ENCODE peak calls at places on chromosomes 5 and 9, in five cellular contexts. O, Y, F, C and I are unnamed samples.
A peak's percentile ranks its signal among the peaks of the same experiment; 100 is the strongest.

GRCh38 chr9:5578018-5578697 is 50.7 kb upstream of the RIC1 start:
- DNase-seq in O (no peak), Y (no peak), F (no peak), C (no peak), I (no peak)

GRCh38 chr5:77499973-77500372 is 7.9 kb upstream of the WDR41 start:
- DNase-seq in O (no peak), Y (no peak), F (no peak), C (no peak), I (no peak)

GRCh38 chr9:112334319-112334828 is 955 bp upstream of the PTBP3 start:
- DNase-seq in O (no peak), Y (no peak), F (no peak), C (peak; percentile 35), I (no peak)

GRCh38 chr9:73050062-73050814 is 97.4 kb upstream of the ALDH1A1 start:
- DNase-seq in O (no peak), Y (no peak), F (no peak), C (no peak), I (no peak)

GRCh38 chr5:76314643-76315042 is 88.4 kb upstream of the IQGAP2 start:
- DNase-seq in O (no peak), Y (no peak), F (no peak), C (peak; percentile 24), I (no peak)

GRCh38 chr9:116726606-116727005 is 39.5 kb downstream of the TRIM32 start:
- DNase-seq in O (no peak), Y (no peak), F (no peak), C (no peak), I (no peak)

GRCh38 chr9:98764351-98764750 is 32.0 kb downstream of the ANKS6 start:
- DNase-seq in O (no peak), Y (no peak), F (no peak), C (no peak), I (no peak)

GRCh38 chr5:109853362-109853761 is 163.6 kb downstream of the MAN2A1 start:
- DNase-seq in O (no peak), Y (no peak), F (no peak), C (no peak), I (no peak)

GRCh38 chr5:78776637-78777036 is 128.1 kb upstream of the LHFPL2 start:
- DNase-seq in O (no peak), Y (no peak), F (no peak), C (peak; percentile 27), I (no peak)

GRCh38 chr9:91159664-91160121 is 202.0 kb downstream of the AUH start:
- DNase-seq in O (no peak), Y (no peak), F (no peak), C (no peak), I (no peak)

GRCh38 chr5:96327728-96328127 is 105.3 kb downstream of the PCSK1 start:
- DNase-seq in O (no peak), Y (no peak), F (no peak), C (no peak), I (no peak)

GRCh38 chr9:127741831-127742434 is 6.8 kb upstream of the TOR2A start:
- DNase-seq in O (peak; percentile 67), Y (no peak), F (peak; percentile 83), C (peak; percentile 37), I (peak; percentile 53)
- TF ChIP-seq SUZ12 in O (no peak), Y (no peak), F (no peak), C (no peak), I (no peak)

GRCh38 chr5:73812457-73812856 is 186.5 kb downstream of the ARHGEF28 start:
- DNase-seq in O (no peak), Y (no peak), F (no peak), C (no peak), I (no peak)

GRCh38 chr5:73816656-73817420 is 190.8 kb downstream of the ARHGEF28 start:
- DNase-seq in O (no peak), Y (no peak), F (no peak), C (no peak), I (no peak)

GRCh38 chr5:73814234-73814846 is 188.3 kb downstream of the ARHGEF28 start:
- DNase-seq in O (no peak), Y (no peak), F (no peak), C (no peak), I (no peak)

GRCh38 chr5:73815631-73816030 is 189.6 kb downstream of the ARHGEF28 start:
- DNase-seq in O (no peak), Y (no peak), F (no peak), C (no peak), I (no peak)

GRCh38 chr5:73812962-73813588 is 187.1 kb downstream of the ARHGEF28 start:
- DNase-seq in O (no peak), Y (no peak), F (no peak), C (peak; percentile 74), I (no peak)
- TF ChIP-seq SUZ12 in O (no peak), Y (no peak), F (no peak), C (no peak), I (no peak)

DNA sequence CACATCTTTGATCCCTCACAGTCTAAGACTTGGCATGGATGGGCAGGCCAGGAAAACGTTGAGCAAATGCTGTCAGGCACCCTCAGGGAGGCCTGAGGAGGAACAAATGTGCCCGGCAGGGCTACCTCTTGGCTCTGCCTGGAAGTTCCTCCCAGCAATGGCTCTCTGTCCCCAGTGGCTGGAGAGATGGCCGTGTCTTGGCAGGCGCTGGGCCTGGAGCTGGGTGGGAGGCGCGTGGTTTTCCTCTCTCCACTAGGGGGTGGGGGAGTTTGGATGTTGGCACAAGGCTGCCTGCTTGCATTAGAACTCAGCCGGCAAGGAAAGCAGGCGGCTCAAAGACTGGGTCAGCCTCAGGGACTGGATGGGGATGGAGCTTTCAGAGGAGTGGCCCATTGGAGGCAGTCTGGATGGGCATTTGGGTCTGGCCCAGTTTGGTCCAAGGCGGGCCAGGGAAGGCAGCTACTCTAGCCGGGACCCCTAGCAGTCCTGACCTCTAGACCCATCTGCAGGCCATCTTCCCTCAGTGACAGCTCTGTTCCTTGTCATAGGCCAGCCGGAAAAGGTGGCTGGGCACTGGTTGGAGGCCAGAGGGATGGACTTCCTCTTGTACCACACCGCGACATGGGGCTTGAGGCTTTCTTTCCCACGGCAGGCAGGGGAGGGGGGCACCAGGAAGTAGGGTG is 68.2 kb upstream of the STC2 start:
- DNase-seq in O (peak; percentile 21), Y (no peak), F (peak; percentile 13), C (peak; percentile 9), I (peak; percentile 59)
- TF ChIP-seq SUZ12 in O (no peak), Y (no peak), F (no peak), C (no peak), I (no peak)

GRCh38 chr5:180333661-180334060 is 19.5 kb downstream of the GFPT2 start:
- DNase-seq in O (no peak), Y (no peak), F (no peak), C (no peak), I (no peak)
- TF ChIP-seq SUZ12 in O (no peak), Y (no peak), F (no peak), C (no peak), I (no peak)

GRCh38 chr5:74540582-74540981 is 99.9 kb downstream of the ENC1 start:
- DNase-seq in O (no peak), Y (no peak), F (peak; percentile 66), C (no peak), I (no peak)

GRCh38 chr5:74539986-74540385 is 100.5 kb downstream of the ENC1 start:
- DNase-seq in O (no peak), Y (no peak), F (no peak), C (no peak), I (no peak)

GRCh38 chr5:74542477-74542876 is 98.1 kb downstream of the ENC1 start:
- DNase-seq in O (no peak), Y (no peak), F (no peak), C (no peak), I (no peak)

GRCh38 chr5:74543162-74543995 is 97.1 kb downstream of the ENC1 start:
- DNase-seq in O (peak; percentile 53), Y (no peak), F (peak; percentile 81), C (no peak), I (peak; percentile 51)

DNA sequence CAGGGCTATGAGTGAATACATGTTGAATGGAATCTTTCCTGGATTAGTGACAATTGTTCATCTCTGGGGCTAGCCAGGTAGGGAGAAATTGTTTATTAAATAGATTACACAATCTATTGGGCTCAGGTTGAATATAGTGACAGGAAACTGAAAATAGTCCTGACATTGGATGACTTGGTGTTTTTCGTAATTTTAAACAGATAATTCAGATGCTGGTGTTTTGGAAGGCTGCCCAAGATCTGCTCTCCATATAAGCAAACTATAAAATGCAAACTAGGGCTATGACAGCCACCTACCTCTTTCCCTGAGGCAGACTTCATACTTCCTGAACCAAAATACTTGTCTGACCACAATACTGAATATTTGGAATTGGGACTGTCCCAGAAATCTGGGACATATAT is 99.1 kb downstream of the ENC1 start:
- DNase-seq in O (no peak), Y (no peak), F (no peak), C (no peak), I (no peak)
- TF ChIP-seq SUZ12 in O (no peak), Y (no peak), F (no peak), C (no peak), I (no peak)

GRCh38 chr9:88532320-88532719 is 2.7 kb upstream of the NXNL2 start:
- DNase-seq in O (peak; percentile 70), Y (no peak), F (peak; percentile 87), C (no peak), I (peak; percentile 53)
- TF ChIP-seq SUZ12 in O (no peak), Y (no peak), F (no peak), C (no peak), I (no peak)

GRCh38 chr5:125290935-125291334 is 544.5 kb upstream of the ZNF608 start:
- DNase-seq in O (no peak), Y (no peak), F (no peak), C (no peak), I (no peak)
- TF ChIP-seq SUZ12 in O (no peak), Y (no peak), F (no peak), C (no peak), I (no peak)